ENCODE peak calls at places on chromosome X, in ten cellular contexts. V is D341Med, H is NCI-H460, F is GM18507, L is tibial artery, X is nucleus accumbens, R is epithelial cell of proximal tubule, D is choroid plexus epithelial cell, M is cardiac muscle cell, K is kidney tubule cell. W is an unnamed sample.

GRCh38 chrX:107626481-107626880 is 1.8 kb upstream of the PRPS1 start:
- DNase-seq in R (no peak), M (no peak), K (no peak), H (no peak), F (no peak), L (no peak), D (no peak), V (no peak), X (no peak), W (no peak)

GRCh38 chrX:118679290-118679689 is 48.1 kb upstream of the IL13RA1 start:
- DNase-seq in V (no peak), R (no peak), L (no peak), M (no peak), F (no peak), X (no peak), H (no peak), D (no peak), K (no peak), W (no peak)

GRCh38 chrX:132743086-132743485 is 215.3 kb downstream of the HS6ST2 start:
- DNase-seq in V (no peak), H (no peak), D (no peak), R (no peak), K (no peak), F (no peak), L (no peak), M (no peak), X (no peak), W (no peak)

GRCh38 chrX:75609361-75609760 is 86.5 kb upstream of the ZDHHC15 start:
- DNase-seq in H (no peak), L (no peak), R (no peak), X (no peak), F (no peak), K (no peak), M (no peak), D (no peak), V (no peak), W (no peak)

GRCh38 chrX:136030357-136031225 is 45.4 kb downstream of the SLC9A6 start:
- DNase-seq in F (no peak), H (peak; percentile 21), L (peak; percentile 70), K (no peak), R (no peak), D (peak; percentile 76), X (no peak), V (no peak), M (peak; percentile 3), W (no peak)

GRCh38 chrX:130343411-130343810 is 3.7 kb downstream of the SLC25A14 start:
- DNase-seq in F (no peak), R (no peak), M (no peak), H (no peak), K (no peak), D (peak; percentile 5), X (no peak), L (no peak), V (no peak), W (no peak)

GRCh38 chrX:17030580-17031285 is 84.3 kb downstream of the REPS2 start:
- DNase-seq in L (no peak), R (no peak), X (no peak), V (no peak), M (no peak), K (no peak), H (no peak), F (no peak), D (peak; percentile 60), W (no peak)

GRCh38 chrX:22300130-22300529 is 27.4 kb downstream of the CBLL2 start:
- DNase-seq in X (no peak), M (peak; percentile 91), L (no peak), F (no peak), H (peak; percentile 30), R (no peak), V (no peak), K (peak; percentile 58), D (peak; percentile 74), W (no peak)

GRCh38 chrX:120087289-120088017 is 10.0 kb upstream of the RHOXF2B start:
- DNase-seq in L (no peak), R (no peak), H (no peak), V (no peak), M (no peak), D (no peak), K (no peak), X (no peak), F (no peak), W (no peak)

GRCh38 chrX:45145492-45146215 is 55.0 kb downstream of the DIPK2B start:
- DNase-seq in R (no peak), H (no peak), M (no peak), K (no peak), D (no peak), V (no peak), F (no peak), X (no peak), L (no peak), W (no peak)

GRCh38 chrX:18422325-18422724 is 3.1 kb upstream of the CDKL5 start:
- DNase-seq in L (no peak), R (peak; percentile 59), K (peak; percentile 88), H (peak; percentile 80), D (peak; percentile 85), M (no peak), F (no peak), V (no peak), X (no peak), W (no peak)

GRCh38 chrX:9657590-9658256 is 107.9 kb downstream of the GPR143 start:
- DNase-seq in D (no peak), H (no peak), M (no peak), X (no peak), F (no peak), R (no peak), L (no peak), K (no peak), V (no peak), W (no peak)

GRCh38 chrX:154457491-154458115 is 478 bp upstream of the PLXNA3 start:
- DNase-seq in V (peak; percentile 90), L (no peak), D (no peak), M (peak; percentile 50), K (peak; percentile 61), F (peak; percentile 36), H (peak; percentile 25), R (no peak), X (no peak), W (peak; percentile 76)

GRCh38 chrX:455199-455598 is 68.5 kb upstream of the PPP2R3B start:
- DNase-seq in R (no peak), D (no peak), F (no peak), L (no peak), K (no peak), M (no peak), H (no peak), X (no peak), V (no peak), W (no peak)

W was measured in GM12892.